ENCODE peak calls at places on chromosome 1, in seven cellular contexts. One of them, this sample, is unnamed.

GRCh38 chr1:207815913-207816312 is 64.1 kb downstream of the CD46 start:
- DNase-seq in K562: peak
- DNase-seq in hypothalamus: no peak
- DNase-seq in NAMALWA: no peak
- DNase-seq in HAP-1: no peak
- DNase-seq in WTC11: no peak
- DNase-seq in cardiac muscle cell: no peak
- DNase-seq in this sample: no peak

GRCh38 chr1:168720839-168721238 is 8.2 kb downstream of the DPT start:
- DNase-seq in NAMALWA: no peak
- DNase-seq in hypothalamus: no peak
- DNase-seq in K562: no peak
- DNase-seq in cardiac muscle cell: no peak
- DNase-seq in HAP-1: no peak
- DNase-seq in WTC11: no peak
- DNase-seq in this sample: no peak

GRCh38 chr1:231076802-231077201 is 36.7 kb upstream of the FAM89A start:
- DNase-seq in HAP-1: no peak
- DNase-seq in NAMALWA: no peak
- DNase-seq in K562: no peak
- DNase-seq in WTC11: no peak
- DNase-seq in hypothalamus: no peak
- DNase-seq in cardiac muscle cell: no peak
- DNase-seq in this sample: no peak

GRCh38 chr1:213979751-213980605 is 7.8 kb upstream of the PROX1 start:
- DNase-seq in WTC11: peak
- DNase-seq in K562: no peak
- DNase-seq in hypothalamus: no peak
- DNase-seq in HAP-1: no peak
- DNase-seq in cardiac muscle cell: peak
- DNase-seq in NAMALWA: no peak
- DNase-seq in this sample: peak

GRCh38 chr1:10186453-10187319 is 23.7 kb upstream of the KIF1B start:
- DNase-seq in WTC11: no peak
- DNase-seq in HAP-1: no peak
- DNase-seq in K562: no peak
- DNase-seq in cardiac muscle cell: no peak
- DNase-seq in hypothalamus: no peak
- DNase-seq in NAMALWA: no peak
- DNase-seq in this sample: no peak

GRCh38 chr1:79110749-79111148 is 104.2 kb upstream of the ADGRL4 start:
- DNase-seq in K562: no peak
- DNase-seq in cardiac muscle cell: no peak
- DNase-seq in NAMALWA: no peak
- DNase-seq in hypothalamus: no peak
- DNase-seq in HAP-1: no peak
- DNase-seq in WTC11: no peak
- DNase-seq in this sample: no peak

GRCh38 chr1:158019177-158019868 is 25.9 kb downstream of the KIRREL1 start:
- DNase-seq in HAP-1: peak
- DNase-seq in cardiac muscle cell: peak
- DNase-seq in K562: no peak
- DNase-seq in hypothalamus: no peak
- DNase-seq in NAMALWA: no peak
- DNase-seq in WTC11: peak
- DNase-seq in this sample: no peak

GRCh38 chr1:50705041-50705440 is 255.0 kb downstream of the FAF1 start:
- DNase-seq in K562: no peak
- DNase-seq in NAMALWA: no peak
- DNase-seq in WTC11: no peak
- DNase-seq in hypothalamus: no peak
- DNase-seq in HAP-1: no peak
- DNase-seq in cardiac muscle cell: peak
- DNase-seq in this sample: no peak

GRCh38 chr1:110708968-110709367 is 34.2 kb upstream of the KCNA3 start:
- DNase-seq in hypothalamus: no peak
- DNase-seq in K562: peak
- DNase-seq in WTC11: no peak
- DNase-seq in HAP-1: no peak
- DNase-seq in cardiac muscle cell: no peak
- DNase-seq in NAMALWA: no peak
- DNase-seq in this sample: no peak

GRCh38 chr1:211639500-211640361 is 35.7 kb downstream of the NEK2 start:
- DNase-seq in hypothalamus: no peak
- DNase-seq in WTC11: no peak
- DNase-seq in K562: no peak
- DNase-seq in NAMALWA: no peak
- DNase-seq in cardiac muscle cell: no peak
- DNase-seq in HAP-1: no peak
- DNase-seq in this sample: peak

GRCh38 chr1:156848461-156849150 is 10.3 kb downstream of the INSRR start:
- DNase-seq in cardiac muscle cell: peak
- DNase-seq in WTC11: peak
- DNase-seq in K562: peak
- DNase-seq in hypothalamus: no peak
- DNase-seq in NAMALWA: no peak
- DNase-seq in HAP-1: no peak
- DNase-seq in this sample: no peak

GRCh38 chr1:159040893-159041724 is 31.4 kb downstream of the IFI16 start:
- DNase-seq in NAMALWA: no peak
- DNase-seq in cardiac muscle cell: no peak
- DNase-seq in HAP-1: no peak
- DNase-seq in K562: no peak
- DNase-seq in hypothalamus: no peak
- DNase-seq in WTC11: no peak
- DNase-seq in this sample: no peak

GRCh38 chr1:30749691-30750583 is 7.6 kb downstream of the LAPTM5 start:
- DNase-seq in hypothalamus: no peak
- DNase-seq in WTC11: no peak
- DNase-seq in K562: no peak
- DNase-seq in NAMALWA: peak
- DNase-seq in cardiac muscle cell: no peak
- DNase-seq in HAP-1: no peak
- DNase-seq in this sample: no peak

GRCh38 chr1:241336335-241336734 is 20.7 kb downstream of the RGS7 start:
- DNase-seq in WTC11: no peak
- DNase-seq in hypothalamus: no peak
- DNase-seq in HAP-1: no peak
- DNase-seq in cardiac muscle cell: no peak
- DNase-seq in NAMALWA: no peak
- DNase-seq in K562: no peak
- DNase-seq in this sample: no peak

GRCh38 chr1:243268751-243269460 is 13.1 kb downstream of the SDCCAG8 start:
- DNase-seq in K562: peak
- DNase-seq in HAP-1: no peak
- DNase-seq in cardiac muscle cell: peak
- DNase-seq in hypothalamus: no peak
- DNase-seq in NAMALWA: peak
- DNase-seq in WTC11: no peak
- DNase-seq in this sample: no peak

This sample was measured in dorsolateral prefrontal cortex.